ENCODE peak calls at places on chromosome 16, in four cellular contexts. D, H, O and I are unnamed samples.

GRCh38 chr16:154223-155030 is 2.0 kb downstream of the HBZ start:
- DNase-seq in O (peak), D (no peak), H (no peak), I (peak)

GRCh38 chr16:878071-878784 is 77.7 kb upstream of the GNG13 start:
- DNase-seq in D (peak), H (no peak), O (peak), I (no peak)

GRCh38 chr16:86531193-86531550 is 20.8 kb downstream of the FOXF1 start:
- DNase-seq in H (no peak), D (no peak), O (no peak), I (no peak)

GRCh38 chr16:86117235-86117634 is 218.3 kb downstream of the IRF8 start:
- DNase-seq in H (no peak), D (no peak), O (no peak), I (no peak)

GRCh38 chr16:17555176-17555575 is 84.4 kb upstream of the XYLT1 start:
- DNase-seq in D (no peak), H (no peak), O (no peak), I (no peak)

GRCh38 chr16:79439866-79440265 is 160.7 kb downstream of the MAF start:
- DNase-seq in H (no peak), O (no peak), D (no peak), I (no peak)

GRCh38 chr16:23045025-23045424 is 104.2 kb downstream of the USP31 start:
- DNase-seq in H (no peak), O (no peak), D (no peak), I (no peak)

GRCh38 chr16:12754824-12755543 is 48.7 kb downstream of the CPPED1 start:
- DNase-seq in H (no peak), O (no peak), D (no peak), I (no peak)

GRCh38 chr16:57089406-57089805 is 3.0 kb upstream of the CPNE2 start:
- DNase-seq in H (no peak), D (no peak), O (no peak), I (no peak)

GRCh38 chr16:22786284-22786683 is 27.7 kb upstream of the HS3ST2 start:
- DNase-seq in H (no peak), O (no peak), D (no peak), I (no peak)

GRCh38 chr16:78973041-78973440 is 627.5 kb downstream of the MAF start:
- DNase-seq in H (no peak), O (no peak), D (no peak), I (no peak)

GRCh38 chr16:15671530-15672117 is 21.6 kb downstream of the NDE1 start:
- DNase-seq in D (no peak), H (no peak), O (no peak), I (no peak)

GRCh38 chr16:15674571-15674970 is 24.5 kb downstream of the NDE1 start:
- DNase-seq in O (no peak), H (no peak), D (no peak), I (no peak)

GRCh38 chr16:15677447-15677846 is 27.4 kb downstream of the NDE1 start:
- DNase-seq in D (no peak), O (no peak), H (no peak), I (no peak)

GRCh38 chr16:15676506-15676905 is 26.5 kb downstream of the NDE1 start:
- DNase-seq in O (no peak), D (no peak), H (no peak), I (no peak)

DNA sequence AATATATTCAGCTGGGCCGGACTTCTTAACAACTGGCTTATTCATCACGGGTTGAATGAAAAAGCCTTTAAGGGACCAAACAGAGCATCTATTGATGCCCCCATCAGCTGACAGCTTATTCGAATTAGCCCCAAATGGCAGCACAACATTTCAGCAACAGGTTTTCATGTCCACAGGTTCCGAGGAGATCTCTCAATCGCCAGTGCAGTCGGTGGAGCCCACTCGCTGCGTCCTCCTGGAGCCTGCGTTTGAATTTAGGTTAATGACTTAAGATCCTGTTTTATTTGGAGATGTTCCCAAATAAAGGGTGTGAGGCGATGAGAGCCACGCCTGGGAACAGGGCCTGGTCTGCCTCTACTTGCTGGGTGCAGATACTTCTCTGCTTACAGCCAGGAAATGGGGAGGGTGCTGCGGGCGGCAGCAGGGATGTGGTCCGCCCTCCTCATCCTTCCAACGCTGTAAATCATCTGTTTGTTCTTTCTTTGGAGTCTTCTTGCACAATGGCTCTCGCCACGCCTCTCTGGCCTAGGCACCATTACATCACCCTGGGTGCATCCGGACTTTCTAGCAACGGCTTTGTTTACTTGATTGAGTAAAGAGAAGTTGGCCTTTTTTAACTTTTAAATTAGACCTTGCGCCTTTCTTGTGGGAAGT is 22.6 kb downstream of the NDE1 start:
- DNase-seq in H (peak), D (no peak), O (no peak), I (no peak)
- TF ChIP-seq ELF4 in H (peak), D (no peak), O (no peak), I (no peak)

GRCh38 chr16:24729243-24729966 is at the start of gene TNRC6A:
- DNase-seq in O (peak), D (peak), H (peak), I (peak)

GRCh38 chr16:24729967-24730815 is 740 bp downstream of the TNRC6A start:
- DNase-seq in H (no peak), D (peak), O (peak), I (peak)

GRCh38 chr16:24730914-24731313 is 1.5 kb downstream of the TNRC6A start:
- DNase-seq in H (no peak), O (no peak), D (no peak), I (no peak)

GRCh38 chr16:24734382-24734781 is 4.9 kb downstream of the TNRC6A start:
- DNase-seq in D (no peak), O (no peak), H (no peak), I (no peak)

DNA sequence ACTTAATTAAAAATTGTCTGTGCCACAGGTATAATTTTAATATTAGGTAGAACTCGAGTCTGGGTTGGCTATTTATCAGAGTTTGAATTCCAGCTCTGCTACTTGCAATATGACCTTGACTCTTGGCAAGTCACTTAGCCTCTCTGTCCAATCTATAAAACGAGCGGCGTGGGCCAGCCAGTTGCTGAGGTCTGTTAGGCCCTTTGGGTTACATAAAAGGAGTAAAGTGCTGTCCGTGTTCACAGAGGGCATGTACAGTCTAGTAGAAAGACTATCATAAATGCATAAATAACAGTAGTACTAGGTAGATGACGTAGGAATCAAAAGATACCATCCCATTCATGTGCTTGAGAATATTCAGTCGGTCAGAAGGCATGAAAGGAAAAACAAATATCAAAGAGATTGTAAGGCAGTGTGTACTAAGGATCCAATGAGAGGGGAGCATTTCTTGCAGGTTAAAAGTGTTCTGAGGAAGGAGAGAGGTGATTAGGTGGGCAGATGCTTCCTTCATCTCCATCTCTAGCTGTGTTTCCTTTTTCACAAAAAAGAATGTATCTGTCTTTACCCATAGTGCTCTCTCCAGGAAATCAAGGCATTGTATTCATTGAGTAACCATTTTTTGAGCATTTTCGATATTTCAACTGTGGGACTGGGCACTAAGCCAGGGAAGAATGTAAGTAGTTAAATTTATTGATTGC is 2.4 kb downstream of the TNRC6A start:
- DNase-seq in O (no peak), H (peak), D (no peak), I (no peak)
- TF ChIP-seq ELF4 in O (no peak), H (no peak), D (no peak), I (no peak)

DNA sequence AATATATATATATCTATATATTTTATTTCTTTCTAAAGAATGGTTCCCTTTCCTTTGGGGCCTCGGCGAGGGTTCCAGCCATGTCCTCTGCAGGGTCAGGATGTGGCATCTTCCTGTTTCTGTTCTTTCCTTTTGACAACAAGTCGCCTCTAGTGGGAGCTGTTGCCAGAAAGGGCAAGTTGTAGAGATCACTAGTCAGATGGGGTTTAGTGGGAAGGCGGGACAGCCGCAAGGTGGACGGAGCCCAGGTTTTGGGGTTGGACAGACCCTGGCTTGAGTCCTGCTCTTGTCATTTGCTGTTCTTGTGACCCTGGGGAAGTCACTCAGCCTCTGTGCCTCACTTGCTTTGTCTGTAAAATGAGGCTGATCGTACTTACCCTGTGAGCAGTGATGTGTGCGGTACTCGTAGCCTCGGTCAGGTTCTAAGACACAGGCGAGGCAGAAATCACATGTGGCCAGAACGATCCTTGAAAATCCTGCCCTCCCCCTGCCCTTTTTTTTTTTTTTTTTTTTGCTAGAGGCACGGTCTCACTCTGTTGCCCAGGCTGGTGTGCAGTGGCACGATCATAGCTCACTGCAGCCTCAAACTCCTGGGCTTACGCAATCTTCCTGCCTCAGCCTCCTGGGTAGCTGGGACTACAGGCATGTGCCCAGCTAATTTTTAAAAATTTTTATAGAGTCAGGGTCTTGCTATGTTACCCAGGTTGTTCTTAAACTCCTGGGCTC is 80.1 kb downstream of the ABCC6 start:
- DNase-seq in H (peak), D (peak), O (peak), I (peak)
- TF ChIP-seq ELF4 in H (no peak), D (no peak), O (no peak), I (no peak)

GRCh38 chr16:66605177-66605999 is 884 bp downstream of the CMTM3 start:
- DNase-seq in H (peak), D (peak), O (peak), I (peak)
- TF ChIP-seq ELF4 in H (no peak), D (no peak), O (no peak), I (no peak)